ENCODE peak calls at places on chromosomes 3 and 15, in nine cellular contexts. One of them, this sample, is unnamed. For H3K4me1, the result is how much of the 10 kb centered on the place peaks cover.

GRCh38 chr3:173865900-173866498 is 468.5 kb downstream of the NLGN1 start:
- DNase-seq in mesendoderm: peak
- DNase-seq in BE2C: no peak
- DNase-seq in mucosa of descending colon: no peak
- DNase-seq in K562: no peak
- DNase-seq in colonic mucosa: no peak
- DNase-seq in CD8-positive, alpha-beta T cell: no peak
- DNase-seq in naive thymus-derived CD4-positive, alpha-beta T cell: no peak
- DNase-seq in esophagus squamous epithelium: no peak
- DNase-seq in this sample: no peak

GRCh38 chr15:67049351-67050044 is 15.9 kb upstream of the SMAD3 start:
- DNase-seq in naive thymus-derived CD4-positive, alpha-beta T cell: no peak
- DNase-seq in mesendoderm: no peak
- DNase-seq in K562: no peak
- DNase-seq in esophagus squamous epithelium: no peak
- DNase-seq in mucosa of descending colon: no peak
- DNase-seq in colonic mucosa: peak
- DNase-seq in CD8-positive, alpha-beta T cell: no peak
- DNase-seq in BE2C: no peak
- DNase-seq in this sample: no peak

GRCh38 chr3:146165370-146165769 is 4.4 kb upstream of the PLOD2 start:
- DNase-seq in colonic mucosa: no peak
- DNase-seq in mesendoderm: no peak
- DNase-seq in naive thymus-derived CD4-positive, alpha-beta T cell: no peak
- DNase-seq in mucosa of descending colon: no peak
- DNase-seq in CD8-positive, alpha-beta T cell: no peak
- DNase-seq in K562: no peak
- DNase-seq in esophagus squamous epithelium: no peak
- DNase-seq in BE2C: no peak
- DNase-seq in this sample: no peak

GRCh38 chr3:49869525-49870126 is at the start of gene CAMKV:
- DNase-seq in mucosa of descending colon: peak
- DNase-seq in colonic mucosa: no peak
- DNase-seq in esophagus squamous epithelium: no peak
- DNase-seq in BE2C: peak
- DNase-seq in naive thymus-derived CD4-positive, alpha-beta T cell: peak
- DNase-seq in mesendoderm: peak
- DNase-seq in K562: peak
- DNase-seq in CD8-positive, alpha-beta T cell: no peak
- DNase-seq in this sample: no peak

GRCh38 chr3:22089284-22089683 is 338.3 kb upstream of the ZNF385D start:
- DNase-seq in mucosa of descending colon: peak
- DNase-seq in BE2C: no peak
- DNase-seq in mesendoderm: peak
- DNase-seq in CD8-positive, alpha-beta T cell: no peak
- DNase-seq in esophagus squamous epithelium: no peak
- DNase-seq in colonic mucosa: no peak
- DNase-seq in K562: peak
- DNase-seq in naive thymus-derived CD4-positive, alpha-beta T cell: no peak
- DNase-seq in this sample: no peak

GRCh38 chr3:186588619-186589018 is 18.1 kb downstream of the DNAJB11 start:
- DNase-seq in K562: no peak
- DNase-seq in mesendoderm: no peak
- DNase-seq in colonic mucosa: no peak
- DNase-seq in CD8-positive, alpha-beta T cell: no peak
- DNase-seq in esophagus squamous epithelium: no peak
- DNase-seq in BE2C: no peak
- DNase-seq in mucosa of descending colon: no peak
- DNase-seq in naive thymus-derived CD4-positive, alpha-beta T cell: no peak
- DNase-seq in this sample: no peak

GRCh38 chr3:50971487-50971924 is 296.8 kb downstream of the DOCK3 start:
- DNase-seq in mesendoderm: peak
- DNase-seq in esophagus squamous epithelium: no peak
- DNase-seq in BE2C: peak
- DNase-seq in colonic mucosa: peak
- DNase-seq in K562: peak
- DNase-seq in CD8-positive, alpha-beta T cell: peak
- DNase-seq in mucosa of descending colon: no peak
- DNase-seq in naive thymus-derived CD4-positive, alpha-beta T cell: peak
- DNase-seq in this sample: no peak

GRCh38 chr15:35166730-35167359 is 81.8 kb upstream of the NANOGP8 start:
- DNase-seq in K562: peak
- DNase-seq in mucosa of descending colon: no peak
- DNase-seq in colonic mucosa: no peak
- DNase-seq in BE2C: no peak
- DNase-seq in esophagus squamous epithelium: no peak
- DNase-seq in naive thymus-derived CD4-positive, alpha-beta T cell: no peak
- DNase-seq in CD8-positive, alpha-beta T cell: no peak
- DNase-seq in mesendoderm: peak
- DNase-seq in this sample: no peak

GRCh38 chr3:99646107-99646435 is 7.7 kb downstream of the COL8A1 start:
- DNase-seq in mucosa of descending colon: no peak
- DNase-seq in esophagus squamous epithelium: no peak
- DNase-seq in colonic mucosa: no peak
- DNase-seq in K562: no peak
- DNase-seq in BE2C: no peak
- DNase-seq in mesendoderm: no peak
- DNase-seq in CD8-positive, alpha-beta T cell: no peak
- DNase-seq in naive thymus-derived CD4-positive, alpha-beta T cell: no peak
- DNase-seq in this sample: no peak

GRCh38 chr3:68441054-68441453 is 491.3 kb downstream of the TAFA4 start:
- DNase-seq in mucosa of descending colon: no peak
- DNase-seq in K562: no peak
- DNase-seq in esophagus squamous epithelium: no peak
- DNase-seq in mesendoderm: no peak
- DNase-seq in BE2C: no peak
- DNase-seq in CD8-positive, alpha-beta T cell: no peak
- DNase-seq in colonic mucosa: no peak
- DNase-seq in naive thymus-derived CD4-positive, alpha-beta T cell: no peak
- DNase-seq in this sample: no peak

GRCh38 chr15:49916998-49917397 is 202.0 kb downstream of the ATP8B4 start:
- DNase-seq in mesendoderm: no peak
- DNase-seq in BE2C: no peak
- DNase-seq in naive thymus-derived CD4-positive, alpha-beta T cell: no peak
- DNase-seq in CD8-positive, alpha-beta T cell: no peak
- DNase-seq in colonic mucosa: no peak
- DNase-seq in esophagus squamous epithelium: no peak
- DNase-seq in mucosa of descending colon: no peak
- DNase-seq in K562: no peak
- DNase-seq in this sample: no peak

GRCh38 chr3:126004692-126005091 is 35.7 kb downstream of the ROPN1B start:
- DNase-seq in naive thymus-derived CD4-positive, alpha-beta T cell: no peak
- DNase-seq in esophagus squamous epithelium: no peak
- DNase-seq in CD8-positive, alpha-beta T cell: no peak
- DNase-seq in colonic mucosa: no peak
- DNase-seq in BE2C: no peak
- DNase-seq in K562: no peak
- DNase-seq in mesendoderm: no peak
- DNase-seq in mucosa of descending colon: no peak
- DNase-seq in this sample: no peak

GRCh38 chr15:78003539-78004008 is 73.9 kb downstream of the TBC1D2B start:
- DNase-seq in BE2C: no peak
- DNase-seq in CD8-positive, alpha-beta T cell: no peak
- DNase-seq in mucosa of descending colon: peak
- DNase-seq in K562: no peak
- DNase-seq in esophagus squamous epithelium: no peak
- DNase-seq in mesendoderm: peak
- DNase-seq in colonic mucosa: no peak
- DNase-seq in naive thymus-derived CD4-positive, alpha-beta T cell: no peak
- DNase-seq in this sample: no peak

GRCh38 chr3:46463868-46464241 is 850 bp downstream of the LTF start:
- DNase-seq in esophagus squamous epithelium: no peak
- DNase-seq in CD8-positive, alpha-beta T cell: no peak
- DNase-seq in mesendoderm: no peak
- DNase-seq in naive thymus-derived CD4-positive, alpha-beta T cell: no peak
- DNase-seq in mucosa of descending colon: no peak
- DNase-seq in K562: no peak
- DNase-seq in BE2C: no peak
- DNase-seq in colonic mucosa: no peak
- DNase-seq in this sample: peak

GRCh38 chr3:50269977-50270413 is 1.0 kb downstream of the SEMA3B start:
- DNase-seq in mucosa of descending colon: no peak
- DNase-seq in mesendoderm: no peak
- DNase-seq in esophagus squamous epithelium: no peak
- DNase-seq in CD8-positive, alpha-beta T cell: no peak
- DNase-seq in BE2C: no peak
- DNase-seq in naive thymus-derived CD4-positive, alpha-beta T cell: no peak
- DNase-seq in colonic mucosa: no peak
- DNase-seq in K562: no peak
- DNase-seq in this sample: no peak

GRCh38 chr3:78969483-78969882 is 798.3 kb downstream of the ROBO1 start:
- DNase-seq in esophagus squamous epithelium: no peak
- DNase-seq in mucosa of descending colon: no peak
- DNase-seq in CD8-positive, alpha-beta T cell: no peak
- DNase-seq in mesendoderm: no peak
- DNase-seq in colonic mucosa: no peak
- DNase-seq in naive thymus-derived CD4-positive, alpha-beta T cell: no peak
- DNase-seq in BE2C: peak
- DNase-seq in K562: no peak
- DNase-seq in this sample: no peak

GRCh38 chr3:52068730-52069129 is 12.4 kb upstream of the DUSP7 start:
- DNase-seq in esophagus squamous epithelium: no peak
- DNase-seq in naive thymus-derived CD4-positive, alpha-beta T cell: no peak
- DNase-seq in BE2C: no peak
- DNase-seq in colonic mucosa: peak
- DNase-seq in mesendoderm: no peak
- DNase-seq in mucosa of descending colon: peak
- DNase-seq in K562: no peak
- DNase-seq in CD8-positive, alpha-beta T cell: no peak
- DNase-seq in this sample: no peak

GRCh38 chr3:52069891-52070290 is 13.5 kb upstream of the DUSP7 start:
- DNase-seq in K562: no peak
- DNase-seq in mucosa of descending colon: no peak
- DNase-seq in naive thymus-derived CD4-positive, alpha-beta T cell: no peak
- DNase-seq in colonic mucosa: no peak
- DNase-seq in BE2C: no peak
- DNase-seq in CD8-positive, alpha-beta T cell: no peak
- DNase-seq in mesendoderm: no peak
- DNase-seq in esophagus squamous epithelium: no peak
- DNase-seq in this sample: no peak

GRCh38 chr3:52067046-52067445 is 10.7 kb upstream of the DUSP7 start:
- DNase-seq in mesendoderm: no peak
- DNase-seq in K562: no peak
- DNase-seq in esophagus squamous epithelium: no peak
- DNase-seq in naive thymus-derived CD4-positive, alpha-beta T cell: no peak
- DNase-seq in BE2C: no peak
- DNase-seq in colonic mucosa: no peak
- DNase-seq in CD8-positive, alpha-beta T cell: no peak
- DNase-seq in mucosa of descending colon: no peak
- DNase-seq in this sample: no peak

GRCh38 chr3:52069135-52069534 is 12.8 kb upstream of the DUSP7 start:
- DNase-seq in naive thymus-derived CD4-positive, alpha-beta T cell: no peak
- DNase-seq in colonic mucosa: no peak
- DNase-seq in K562: no peak
- DNase-seq in BE2C: no peak
- DNase-seq in mucosa of descending colon: no peak
- DNase-seq in mesendoderm: no peak
- DNase-seq in esophagus squamous epithelium: no peak
- DNase-seq in CD8-positive, alpha-beta T cell: no peak
- DNase-seq in this sample: no peak

GRCh38 chr3:52068055-52068704 is 11.8 kb upstream of the DUSP7 start:
- DNase-seq in BE2C: peak
- DNase-seq in naive thymus-derived CD4-positive, alpha-beta T cell: no peak
- DNase-seq in esophagus squamous epithelium: no peak
- DNase-seq in CD8-positive, alpha-beta T cell: no peak
- DNase-seq in mesendoderm: no peak
- DNase-seq in K562: no peak
- DNase-seq in mucosa of descending colon: no peak
- DNase-seq in colonic mucosa: no peak
- DNase-seq in this sample: no peak
- H3K4me3 ChIP-seq in BE2C: no peak
- H3K4me3 ChIP-seq in naive thymus-derived CD4-positive, alpha-beta T cell: no peak
- H3K4me3 ChIP-seq in esophagus squamous epithelium: no peak
- H3K4me3 ChIP-seq in CD8-positive, alpha-beta T cell: no peak
- H3K4me3 ChIP-seq in mesendoderm: no peak
- H3K4me3 ChIP-seq in K562: no peak
- H3K4me3 ChIP-seq in mucosa of descending colon: no peak
- H3K4me3 ChIP-seq in colonic mucosa: no peak
- H3K4me3 ChIP-seq in this sample: no peak

GRCh38 chr3:111669926-111670630 is 74.9 kb upstream of the ZBED2 start:
- DNase-seq in mucosa of descending colon: no peak
- DNase-seq in colonic mucosa: no peak
- DNase-seq in K562: no peak
- DNase-seq in mesendoderm: peak
- DNase-seq in esophagus squamous epithelium: no peak
- DNase-seq in BE2C: no peak
- DNase-seq in CD8-positive, alpha-beta T cell: no peak
- DNase-seq in naive thymus-derived CD4-positive, alpha-beta T cell: no peak
- DNase-seq in this sample: no peak
- H3K4me1 ChIP-seq in mucosa of descending colon: under half
- H3K4me1 ChIP-seq in colonic mucosa: under half
- H3K4me1 ChIP-seq in K562: under half
- H3K4me1 ChIP-seq in mesendoderm: under half
- H3K4me1 ChIP-seq in esophagus squamous epithelium: under half
- H3K4me1 ChIP-seq in BE2C: under half
- H3K4me1 ChIP-seq in CD8-positive, alpha-beta T cell: half or more
- H3K4me1 ChIP-seq in naive thymus-derived CD4-positive, alpha-beta T cell: half or more
- H3K4me1 ChIP-seq in this sample: under half

DNA sequence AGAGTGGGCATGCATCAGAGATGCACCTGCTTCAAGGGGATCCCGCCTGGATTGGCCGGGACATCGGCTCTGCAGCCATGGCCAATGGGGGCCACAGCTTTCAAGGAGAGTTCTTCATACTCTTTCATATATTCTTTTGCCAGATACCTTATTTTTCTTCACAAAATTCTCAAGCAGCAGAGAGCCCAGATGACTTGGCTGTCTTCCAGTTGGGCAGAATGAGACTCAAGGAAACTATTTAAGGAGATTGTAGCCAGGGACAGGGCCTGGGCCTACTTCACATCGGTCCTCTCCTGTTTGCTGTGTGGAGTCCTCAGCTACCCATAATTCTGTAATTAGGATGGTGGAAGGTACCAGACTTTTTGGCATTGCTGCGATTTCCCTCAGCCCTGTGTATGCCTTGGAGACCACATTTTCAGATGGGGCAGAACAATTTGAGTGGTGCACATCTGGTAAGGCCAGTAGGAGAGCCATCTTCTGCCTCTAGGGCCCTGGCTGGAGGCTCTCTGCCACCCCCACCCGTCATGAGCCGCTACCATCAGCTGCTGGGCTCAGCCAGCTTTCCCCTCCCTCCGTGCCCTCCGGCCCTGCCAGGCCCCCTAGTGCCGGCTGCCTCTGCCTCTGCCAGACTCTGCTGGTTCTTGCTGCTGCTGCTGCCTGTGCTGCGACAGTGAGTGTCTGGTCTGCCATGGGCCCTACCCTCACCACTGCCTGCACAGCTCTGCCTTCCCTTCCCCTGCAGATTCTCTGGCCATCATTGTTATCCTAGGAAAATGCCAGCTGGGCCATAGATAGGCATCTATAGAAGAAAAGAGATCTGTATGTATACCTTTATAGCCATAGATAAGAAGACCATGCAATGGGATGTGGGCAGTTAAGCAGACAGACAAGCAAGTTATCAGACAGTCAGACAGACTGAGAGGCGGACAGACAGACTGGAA is 6.7 kb downstream of the PLIN1 start:
- DNase-seq in esophagus squamous epithelium: no peak
- DNase-seq in CD8-positive, alpha-beta T cell: no peak
- DNase-seq in K562: no peak
- DNase-seq in naive thymus-derived CD4-positive, alpha-beta T cell: no peak
- DNase-seq in BE2C: peak
- DNase-seq in mucosa of descending colon: no peak
- DNase-seq in colonic mucosa: no peak
- DNase-seq in mesendoderm: no peak
- DNase-seq in this sample: no peak
- H3K4me3 ChIP-seq in esophagus squamous epithelium: no peak
- H3K4me3 ChIP-seq in CD8-positive, alpha-beta T cell: no peak
- H3K4me3 ChIP-seq in K562: no peak
- H3K4me3 ChIP-seq in naive thymus-derived CD4-positive, alpha-beta T cell: no peak
- H3K4me3 ChIP-seq in BE2C: peak
- H3K4me3 ChIP-seq in mucosa of descending colon: no peak
- H3K4me3 ChIP-seq in colonic mucosa: no peak
- H3K4me3 ChIP-seq in mesendoderm: no peak
- H3K4me3 ChIP-seq in this sample: no peak

GRCh38 chr3:8895829-8896228 is 67.4 kb downstream of the RAD18 start:
- DNase-seq in K562: no peak
- DNase-seq in naive thymus-derived CD4-positive, alpha-beta T cell: no peak
- DNase-seq in mesendoderm: no peak
- DNase-seq in colonic mucosa: no peak
- DNase-seq in CD8-positive, alpha-beta T cell: no peak
- DNase-seq in mucosa of descending colon: no peak
- DNase-seq in esophagus squamous epithelium: no peak
- DNase-seq in BE2C: no peak
- DNase-seq in this sample: no peak
- H3K4me1 ChIP-seq in K562: under half
- H3K4me1 ChIP-seq in naive thymus-derived CD4-positive, alpha-beta T cell: under half
- H3K4me1 ChIP-seq in mesendoderm: under half
- H3K4me1 ChIP-seq in colonic mucosa: under half
- H3K4me1 ChIP-seq in CD8-positive, alpha-beta T cell: under half
- H3K4me1 ChIP-seq in mucosa of descending colon: under half
- H3K4me1 ChIP-seq in esophagus squamous epithelium: under half
- H3K4me1 ChIP-seq in BE2C: under half
- H3K4me1 ChIP-seq in this sample: under half

This sample was measured in vagina.